ENCODE peak calls at places on chromosome 19, in five cellular contexts. U is left lung; A is CD8-positive, alpha-beta T cell; F is T-helper 2 cell; E is OCI-LY7. C is an unnamed sample.

GRCh38 chr19:10963865-10964264 is 3.0 kb downstream of the SMARCA4 start:
- DNase-seq in A (no peak), E (no peak), U (no peak), F (no peak), C (no peak)

GRCh38 chr19:13353625-13354024 is 152.7 kb downstream of the CACNA1A start:
- DNase-seq in U (no peak), E (no peak), A (no peak), F (no peak), C (no peak)

GRCh38 chr19:29675120-29675649 is 9.9 kb downstream of the PLEKHF1 start:
- DNase-seq in F (no peak), E (no peak), U (no peak), A (no peak), C (no peak)

GRCh38 chr19:39335168-39335567 is 675 bp downstream of the GMFG start:
- DNase-seq in E (no peak), F (peak), A (peak), U (no peak), C (no peak)

GRCh38 chr19:47778954-47779351 is 450 bp downstream of the SELENOW start:
- DNase-seq in A (no peak), F (peak), E (peak), U (peak), C (peak)

GRCh38 chr19:11530432-11530831 is 1.5 kb upstream of the ECSIT start:
- DNase-seq in U (peak), E (peak), F (peak), A (no peak), C (peak)

GRCh38 chr19:58559275-58560006 is 1.0 kb upstream of the UBE2M start:
- DNase-seq in U (peak), A (peak), F (peak), E (peak), C (peak)

GRCh38 chr19:9151367-9151766 is 11.2 kb downstream of the ZNF317 start:
- DNase-seq in A (no peak), F (no peak), U (no peak), E (no peak), C (no peak)

GRCh38 chr19:996051-996838 is 4.0 kb upstream of the GRIN3B start:
- DNase-seq in A (peak), F (peak), U (no peak), E (no peak), C (peak)

GRCh38 chr19:37699057-37699456 is 20.5 kb downstream of the ZNF607 start:
- DNase-seq in U (no peak), F (no peak), E (no peak), A (no peak), C (no peak)

C was measured in astrocyte of the spinal cord.